ENCODE peak calls at places on chromosomes 11 and 22, in five cellular contexts. B, Z, Q, J and X are unnamed samples.

GRCh38 chr11:117815262-117815803 is 9.2 kb downstream of the FXYD2 start:
- DNase-seq in B (no peak), Z (no peak), Q (no peak), J (peak; percentile 79), X (peak; percentile 78)

GRCh38 chr11:127677813-127678212 is 677.2 kb upstream of the KIRREL3 start:
- DNase-seq in B (no peak), Z (no peak), Q (no peak), J (no peak), X (no peak)

GRCh38 chr22:42680648-42681047 is 31.5 kb upstream of the CYB5R3 start:
- DNase-seq in B (peak; percentile 98), Z (no peak), Q (no peak), J (no peak), X (no peak)

GRCh38 chr11:59253001-59253400 is 40.3 kb upstream of the MPEG1 start:
- DNase-seq in B (no peak), Z (no peak), Q (no peak), J (no peak), X (no peak)

GRCh38 chr22:33105501-33105911 is 47.3 kb upstream of the SYN3 start:
- DNase-seq in B (peak; percentile 28), Z (no peak), Q (no peak), J (no peak), X (no peak)

GRCh38 chr11:95668113-95668512 is 121.5 kb downstream of the FAM76B start:
- DNase-seq in B (no peak), Z (no peak), Q (no peak), J (no peak), X (no peak)

GRCh38 chr22:22195265-22196017 is 49.1 kb upstream of the VPREB1 start:
- DNase-seq in B (peak; percentile 37), Z (peak; percentile 17), Q (peak; percentile 74), J (peak; percentile 94), X (no peak)

GRCh38 chr22:37999640-38000272 is 15.4 kb upstream of the SOX10 start:
- DNase-seq in B (peak; percentile 61), Z (no peak), Q (no peak), J (peak; percentile 86), X (no peak)

GRCh38 chr11:614583-615452 is 932 bp downstream of the IRF7 start:
- DNase-seq in B (no peak), Z (no peak), Q (no peak), J (no peak), X (peak; percentile 82)

GRCh38 chr11:27046956-27047355 is 6.3 kb downstream of the BBOX1 start:
- DNase-seq in B (no peak), Z (no peak), Q (no peak), J (no peak), X (no peak)

GRCh38 chr11:117821431-117821830 is 3.1 kb downstream of the FXYD2 start:
- DNase-seq in B (no peak), Z (no peak), Q (no peak), J (no peak), X (no peak)

GRCh38 chr22:38756631-38757463 is 1.0 kb upstream of the SUN2 start:
- DNase-seq in B (no peak), Z (no peak), Q (no peak), J (no peak), X (no peak)

GRCh38 chr11:69912161-69912910 is 93.1 kb upstream of the FGF3 start:
- DNase-seq in B (no peak), Z (no peak), Q (no peak), J (no peak), X (peak; percentile 73)

GRCh38 chr11:82085493-82085892 is 648.2 kb downstream of the FAM181B start:
- DNase-seq in B (no peak), Z (no peak), Q (no peak), J (no peak), X (no peak)

GRCh38 chr11:68778205-68778604 is 26.9 kb upstream of the TESMIN start:
- DNase-seq in B (no peak), Z (no peak), Q (no peak), J (no peak), X (no peak)

GRCh38 chr22:36221799-36222751 is 17.3 kb downstream of the APOL2 start:
- DNase-seq in B (no peak), Z (peak; percentile 51), Q (peak; percentile 17), J (peak; percentile 70), X (no peak)

GRCh38 chr11:96074551-96075309 is 150.8 kb upstream of the MTMR2 start:
- DNase-seq in B (no peak), Z (no peak), Q (no peak), J (no peak), X (no peak)

GRCh38 chr11:539971-540481 is 2.7 kb downstream of the LRRC56 start:
- DNase-seq in B (no peak), Z (no peak), Q (no peak), J (no peak), X (no peak)

GRCh38 chr22:20799449-20799848 is 25.5 kb downstream of the SERPIND1 start:
- DNase-seq in B (no peak), Z (no peak), Q (no peak), J (no peak), X (no peak)

GRCh38 chr22:20550057-20550817 is 42.8 kb downstream of the MED15 start:
- DNase-seq in B (no peak), Z (no peak), Q (no peak), J (no peak), X (no peak)

GRCh38 chr22:23054531-23055257 is 15.6 kb upstream of the GNAZ start:
- DNase-seq in B (no peak), Z (no peak), Q (no peak), J (peak; percentile 77), X (no peak)

GRCh38 chr11:118703563-118704106 is 24.2 kb upstream of the TREH start:
- DNase-seq in B (no peak), Z (peak; percentile 33), Q (no peak), J (no peak), X (no peak)

GRCh38 chr22:46580940-46581579 is 39.1 kb upstream of the GRAMD4 start:
- DNase-seq in B (no peak), Z (no peak), Q (no peak), J (peak; percentile 61), X (no peak)

DNA sequence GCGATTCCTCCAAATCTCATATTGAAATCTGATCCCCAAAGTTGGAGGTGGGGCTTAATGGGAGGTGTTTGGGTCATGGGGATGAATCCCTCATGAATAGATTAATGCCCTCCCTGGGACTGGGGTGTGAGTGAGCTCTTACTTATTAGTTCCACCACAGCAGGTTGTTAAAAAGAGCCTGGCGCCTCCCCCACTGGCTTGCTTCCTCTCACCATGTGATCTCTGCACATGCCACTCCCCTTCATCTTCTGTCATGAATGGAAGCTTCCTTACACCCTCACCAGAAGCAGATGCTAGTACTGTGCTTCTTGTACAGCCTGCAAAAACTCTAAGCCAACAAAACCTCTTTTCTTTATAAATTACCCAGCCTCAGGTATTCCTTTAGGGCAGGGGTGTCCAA is 8.8 kb downstream of the RRAS2 start:
- DNase-seq in B (no peak), Z (no peak), Q (no peak), J (no peak), X (no peak)
- H3K27ac ChIP-seq in B (no peak overlapping the region), Z (no peak overlapping the region), Q (no peak overlapping the region), J (no peak overlapping the region), X (no peak overlapping the region)

DNA sequence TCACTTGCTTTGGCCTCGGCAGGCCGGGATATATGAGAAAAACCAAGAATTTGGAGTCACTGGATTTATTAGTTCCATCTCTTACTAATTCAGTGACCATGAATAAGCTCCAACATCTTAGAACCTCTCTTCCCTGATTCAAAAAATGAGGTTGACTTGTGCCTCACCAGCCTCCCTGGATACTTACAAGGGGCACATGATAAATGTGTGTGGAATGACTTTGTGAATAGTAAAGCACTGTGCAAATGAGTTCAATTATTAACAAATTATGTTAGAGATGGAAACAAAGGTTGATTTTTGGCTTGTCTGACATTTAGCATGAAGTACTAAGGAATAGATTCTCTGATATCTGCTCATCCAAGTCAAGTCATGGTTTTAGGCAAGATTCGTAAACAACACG is 104.1 kb downstream of the TRIM44 start:
- DNase-seq in B (no peak), Z (no peak), Q (no peak), J (peak; percentile 23), X (no peak)
- H3K4me1 ChIP-seq in B (peaks cover 6% of the 10 kb centered on the region), Z (peaks cover 21% of the 10 kb centered on the region), Q (no peaks in the 10 kb centered on the region), J (no peaks in the 10 kb centered on the region), X (no peaks in the 10 kb centered on the region)

GRCh38 chr11:64996710-64997380 is at the start of gene BATF2:
- DNase-seq in B (peak; percentile 83), Z (peak; percentile 82), Q (peak; percentile 51), J (peak; percentile 60), X (peak; percentile 84)
- H3K4me3 ChIP-seq in B (peak within 1 kb of the TSS; percentile 24), Z (peak within 1 kb of the TSS; percentile 53), Q (peak within 1 kb of the TSS; percentile 14), J (peak within 1 kb of the TSS; percentile 25), X (peak within 1 kb of the TSS; percentile 34)

GRCh38 chr11:66728760-66729385 is at the start of gene SPTBN2:
- DNase-seq in B (no peak), Z (no peak), Q (no peak), J (peak; percentile 59), X (no peak)

GRCh38 chr11:66725646-66726045 is 3.4 kb downstream of the SPTBN2 start:
- DNase-seq in B (peak; percentile 9), Z (no peak), Q (no peak), J (no peak), X (no peak)

GRCh38 chr11:66727282-66727882 is 1.6 kb downstream of the SPTBN2 start:
- DNase-seq in B (peak; percentile 11), Z (no peak), Q (no peak), J (peak; percentile 78), X (peak; percentile 82)

GRCh38 chr11:66729447-66729846 is 431 bp upstream of the SPTBN2 start:
- DNase-seq in B (no peak), Z (no peak), Q (no peak), J (no peak), X (no peak)

GRCh38 chr11:66727883-66728759 is 895 bp downstream of the SPTBN2 start:
- DNase-seq in B (no peak), Z (no peak), Q (no peak), J (peak; percentile 50), X (no peak)
- H3K27ac ChIP-seq in B (no peak overlapping the region), Z (no peak overlapping the region), Q (peak overlapping the region; percentile 52), J (no peak overlapping the region), X (no peak overlapping the region)

GRCh38 chr11:12754582-12755250 is 80.5 kb downstream of the TEAD1 start:
- DNase-seq in B (no peak), Z (no peak), Q (no peak), J (no peak), X (no peak)
- H3K4me1 ChIP-seq in B (peaks cover 26% of the 10 kb centered on the region), Z (peaks cover 46% of the 10 kb centered on the region), Q (peaks cover 3% of the 10 kb centered on the region), J (no peaks in the 10 kb centered on the region), X (peaks cover 2% of the 10 kb centered on the region)